ENCODE peak calls at places on chromosomes 11 and 22, in ten cellular contexts. One of them, this sample, is unnamed.

GRCh38 chr22:24046024-24046423 is 34.9 kb downstream of the CABIN1 start:
- DNase-seq in ascending aorta: no peak
- DNase-seq in PC-9: no peak
- DNase-seq in CD4-positive, alpha-beta T cell: no peak
- DNase-seq in upper lobe of right lung: no peak
- DNase-seq in H1: no peak
- DNase-seq in fibroblast of lung: peak
- DNase-seq in fibroblast of the aortic adventitia: no peak
- DNase-seq in epithelial cell of esophagus: no peak
- DNase-seq in nephron progenitor cell: no peak
- DNase-seq in this sample: no peak

GRCh38 chr22:20503816-20504215 is 3.6 kb upstream of the MED15 start:
- DNase-seq in H1: no peak
- DNase-seq in PC-9: peak
- DNase-seq in upper lobe of right lung: no peak
- DNase-seq in CD4-positive, alpha-beta T cell: no peak
- DNase-seq in nephron progenitor cell: no peak
- DNase-seq in ascending aorta: no peak
- DNase-seq in epithelial cell of esophagus: peak
- DNase-seq in fibroblast of lung: no peak
- DNase-seq in fibroblast of the aortic adventitia: no peak
- DNase-seq in this sample: no peak

GRCh38 chr11:29184939-29185890 is 831.6 kb downstream of the KCNA4 start:
- DNase-seq in upper lobe of right lung: no peak
- DNase-seq in fibroblast of lung: peak
- DNase-seq in fibroblast of the aortic adventitia: peak
- DNase-seq in PC-9: peak
- DNase-seq in epithelial cell of esophagus: peak
- DNase-seq in CD4-positive, alpha-beta T cell: no peak
- DNase-seq in ascending aorta: no peak
- DNase-seq in H1: no peak
- DNase-seq in nephron progenitor cell: no peak
- DNase-seq in this sample: no peak

GRCh38 chr11:124762077-124762623 is at the start of gene ESAM:
- DNase-seq in PC-9: peak
- DNase-seq in fibroblast of lung: no peak
- DNase-seq in H1: peak
- DNase-seq in epithelial cell of esophagus: no peak
- DNase-seq in ascending aorta: no peak
- DNase-seq in fibroblast of the aortic adventitia: no peak
- DNase-seq in nephron progenitor cell: peak
- DNase-seq in CD4-positive, alpha-beta T cell: peak
- DNase-seq in upper lobe of right lung: peak
- DNase-seq in this sample: no peak

GRCh38 chr11:79078999-79079398 is 361.8 kb downstream of the TENM4 start:
- DNase-seq in epithelial cell of esophagus: no peak
- DNase-seq in fibroblast of the aortic adventitia: no peak
- DNase-seq in CD4-positive, alpha-beta T cell: no peak
- DNase-seq in upper lobe of right lung: no peak
- DNase-seq in PC-9: no peak
- DNase-seq in nephron progenitor cell: no peak
- DNase-seq in H1: no peak
- DNase-seq in ascending aorta: no peak
- DNase-seq in fibroblast of lung: no peak
- DNase-seq in this sample: no peak

GRCh38 chr11:1483445-1483961 is 3.1 kb downstream of the MOB2 start:
- DNase-seq in PC-9: no peak
- DNase-seq in CD4-positive, alpha-beta T cell: no peak
- DNase-seq in fibroblast of lung: no peak
- DNase-seq in upper lobe of right lung: peak
- DNase-seq in H1: no peak
- DNase-seq in epithelial cell of esophagus: no peak
- DNase-seq in fibroblast of the aortic adventitia: no peak
- DNase-seq in nephron progenitor cell: no peak
- DNase-seq in ascending aorta: no peak
- DNase-seq in this sample: no peak

GRCh38 chr11:76653674-76654309 is 16.8 kb downstream of the LRRC32 start:
- DNase-seq in epithelial cell of esophagus: no peak
- DNase-seq in nephron progenitor cell: no peak
- DNase-seq in fibroblast of lung: peak
- DNase-seq in H1: no peak
- DNase-seq in PC-9: no peak
- DNase-seq in upper lobe of right lung: no peak
- DNase-seq in ascending aorta: no peak
- DNase-seq in CD4-positive, alpha-beta T cell: no peak
- DNase-seq in fibroblast of the aortic adventitia: peak
- DNase-seq in this sample: peak

GRCh38 chr11:123107945-123108344 is 46.0 kb upstream of the HSPA8 start:
- DNase-seq in nephron progenitor cell: no peak
- DNase-seq in upper lobe of right lung: no peak
- DNase-seq in fibroblast of lung: no peak
- DNase-seq in PC-9: no peak
- DNase-seq in epithelial cell of esophagus: no peak
- DNase-seq in H1: no peak
- DNase-seq in CD4-positive, alpha-beta T cell: no peak
- DNase-seq in ascending aorta: no peak
- DNase-seq in fibroblast of the aortic adventitia: no peak
- DNase-seq in this sample: no peak

GRCh38 chr11:108965602-108966001 is 300.7 kb downstream of the DDX10 start:
- DNase-seq in ascending aorta: no peak
- DNase-seq in CD4-positive, alpha-beta T cell: no peak
- DNase-seq in fibroblast of the aortic adventitia: peak
- DNase-seq in fibroblast of lung: peak
- DNase-seq in epithelial cell of esophagus: peak
- DNase-seq in upper lobe of right lung: no peak
- DNase-seq in PC-9: no peak
- DNase-seq in H1: no peak
- DNase-seq in nephron progenitor cell: no peak
- DNase-seq in this sample: no peak

GRCh38 chr11:30107899-30108298 is 91.1 kb upstream of the KCNA4 start:
- DNase-seq in fibroblast of lung: peak
- DNase-seq in upper lobe of right lung: no peak
- DNase-seq in nephron progenitor cell: no peak
- DNase-seq in ascending aorta: no peak
- DNase-seq in PC-9: no peak
- DNase-seq in CD4-positive, alpha-beta T cell: no peak
- DNase-seq in fibroblast of the aortic adventitia: peak
- DNase-seq in epithelial cell of esophagus: peak
- DNase-seq in H1: no peak
- DNase-seq in this sample: no peak

GRCh38 chr11:112345708-112346107 is 85.0 kb upstream of the PLET1 start:
- DNase-seq in CD4-positive, alpha-beta T cell: no peak
- DNase-seq in fibroblast of lung: no peak
- DNase-seq in ascending aorta: no peak
- DNase-seq in H1: peak
- DNase-seq in nephron progenitor cell: no peak
- DNase-seq in fibroblast of the aortic adventitia: no peak
- DNase-seq in epithelial cell of esophagus: no peak
- DNase-seq in PC-9: no peak
- DNase-seq in upper lobe of right lung: no peak
- DNase-seq in this sample: no peak

GRCh38 chr22:19714320-19715252 is at the start of gene SEPTIN5:
- DNase-seq in nephron progenitor cell: peak
- DNase-seq in CD4-positive, alpha-beta T cell: no peak
- DNase-seq in PC-9: no peak
- DNase-seq in ascending aorta: no peak
- DNase-seq in upper lobe of right lung: no peak
- DNase-seq in epithelial cell of esophagus: no peak
- DNase-seq in fibroblast of lung: no peak
- DNase-seq in fibroblast of the aortic adventitia: no peak
- DNase-seq in H1: peak
- DNase-seq in this sample: no peak

GRCh38 chr11:95888439-95888838 is 35.5 kb downstream of the MTMR2 start:
- DNase-seq in nephron progenitor cell: no peak
- DNase-seq in ascending aorta: no peak
- DNase-seq in PC-9: no peak
- DNase-seq in upper lobe of right lung: no peak
- DNase-seq in fibroblast of the aortic adventitia: no peak
- DNase-seq in fibroblast of lung: no peak
- DNase-seq in CD4-positive, alpha-beta T cell: no peak
- DNase-seq in epithelial cell of esophagus: no peak
- DNase-seq in H1: no peak
- DNase-seq in this sample: no peak

GRCh38 chr11:12274056-12274455 is 103.3 kb upstream of the PARVA start:
- DNase-seq in PC-9: no peak
- DNase-seq in fibroblast of the aortic adventitia: no peak
- DNase-seq in ascending aorta: no peak
- DNase-seq in epithelial cell of esophagus: no peak
- DNase-seq in fibroblast of lung: no peak
- DNase-seq in CD4-positive, alpha-beta T cell: no peak
- DNase-seq in H1: no peak
- DNase-seq in nephron progenitor cell: no peak
- DNase-seq in upper lobe of right lung: no peak
- DNase-seq in this sample: no peak

GRCh38 chr11:64543818-64544217 is 47.2 kb upstream of the SLC22A12 start:
- DNase-seq in epithelial cell of esophagus: no peak
- DNase-seq in CD4-positive, alpha-beta T cell: no peak
- DNase-seq in PC-9: no peak
- DNase-seq in fibroblast of lung: no peak
- DNase-seq in ascending aorta: no peak
- DNase-seq in nephron progenitor cell: no peak
- DNase-seq in upper lobe of right lung: no peak
- DNase-seq in fibroblast of the aortic adventitia: no peak
- DNase-seq in H1: no peak
- DNase-seq in this sample: no peak
- TF ChIP-seq CTCF in epithelial cell of esophagus: no peak
- TF ChIP-seq CTCF in CD4-positive, alpha-beta T cell: no peak
- TF ChIP-seq CTCF in PC-9: no peak
- TF ChIP-seq CTCF in fibroblast of lung: no peak
- TF ChIP-seq CTCF in ascending aorta: no peak
- TF ChIP-seq CTCF in nephron progenitor cell: no peak
- TF ChIP-seq CTCF in upper lobe of right lung: no peak
- TF ChIP-seq CTCF in fibroblast of the aortic adventitia: no peak
- TF ChIP-seq CTCF in H1: no peak
- TF ChIP-seq CTCF in this sample: no peak

GRCh38 chr11:120284272-120284671 is 40.8 kb upstream of the TLCD5 start:
- DNase-seq in fibroblast of the aortic adventitia: no peak
- DNase-seq in upper lobe of right lung: peak
- DNase-seq in PC-9: no peak
- DNase-seq in epithelial cell of esophagus: no peak
- DNase-seq in fibroblast of lung: no peak
- DNase-seq in H1: no peak
- DNase-seq in nephron progenitor cell: no peak
- DNase-seq in ascending aorta: no peak
- DNase-seq in CD4-positive, alpha-beta T cell: no peak
- DNase-seq in this sample: no peak

GRCh38 chr11:120289426-120289825 is 35.7 kb upstream of the TLCD5 start:
- DNase-seq in upper lobe of right lung: no peak
- DNase-seq in nephron progenitor cell: no peak
- DNase-seq in CD4-positive, alpha-beta T cell: no peak
- DNase-seq in PC-9: no peak
- DNase-seq in fibroblast of lung: no peak
- DNase-seq in epithelial cell of esophagus: no peak
- DNase-seq in H1: no peak
- DNase-seq in ascending aorta: no peak
- DNase-seq in fibroblast of the aortic adventitia: no peak
- DNase-seq in this sample: no peak

GRCh38 chr11:120285256-120285655 is 39.8 kb upstream of the TLCD5 start:
- DNase-seq in upper lobe of right lung: no peak
- DNase-seq in ascending aorta: no peak
- DNase-seq in epithelial cell of esophagus: no peak
- DNase-seq in fibroblast of the aortic adventitia: no peak
- DNase-seq in H1: no peak
- DNase-seq in nephron progenitor cell: no peak
- DNase-seq in fibroblast of lung: no peak
- DNase-seq in PC-9: no peak
- DNase-seq in CD4-positive, alpha-beta T cell: no peak
- DNase-seq in this sample: no peak

GRCh38 chr11:120290945-120291344 is 34.2 kb upstream of the TLCD5 start:
- DNase-seq in CD4-positive, alpha-beta T cell: no peak
- DNase-seq in epithelial cell of esophagus: no peak
- DNase-seq in nephron progenitor cell: no peak
- DNase-seq in ascending aorta: no peak
- DNase-seq in fibroblast of the aortic adventitia: no peak
- DNase-seq in fibroblast of lung: no peak
- DNase-seq in PC-9: no peak
- DNase-seq in upper lobe of right lung: no peak
- DNase-seq in H1: no peak
- DNase-seq in this sample: no peak

GRCh38 chr11:120288021-120288420 is 37.1 kb upstream of the TLCD5 start:
- DNase-seq in nephron progenitor cell: no peak
- DNase-seq in H1: no peak
- DNase-seq in epithelial cell of esophagus: peak
- DNase-seq in fibroblast of the aortic adventitia: no peak
- DNase-seq in CD4-positive, alpha-beta T cell: no peak
- DNase-seq in ascending aorta: no peak
- DNase-seq in fibroblast of lung: no peak
- DNase-seq in upper lobe of right lung: no peak
- DNase-seq in PC-9: no peak
- DNase-seq in this sample: no peak
- TF ChIP-seq CTCF in nephron progenitor cell: no peak
- TF ChIP-seq CTCF in H1: no peak
- TF ChIP-seq CTCF in epithelial cell of esophagus: no peak
- TF ChIP-seq CTCF in fibroblast of the aortic adventitia: no peak
- TF ChIP-seq CTCF in CD4-positive, alpha-beta T cell: no peak
- TF ChIP-seq CTCF in ascending aorta: no peak
- TF ChIP-seq CTCF in fibroblast of lung: no peak
- TF ChIP-seq CTCF in upper lobe of right lung: no peak
- TF ChIP-seq CTCF in PC-9: no peak
- TF ChIP-seq CTCF in this sample: no peak

GRCh38 chr11:11075515-11076171 is 217.8 kb upstream of the ZBED5 start:
- DNase-seq in fibroblast of lung: no peak
- DNase-seq in CD4-positive, alpha-beta T cell: no peak
- DNase-seq in upper lobe of right lung: no peak
- DNase-seq in H1: no peak
- DNase-seq in ascending aorta: no peak
- DNase-seq in PC-9: no peak
- DNase-seq in fibroblast of the aortic adventitia: no peak
- DNase-seq in nephron progenitor cell: no peak
- DNase-seq in epithelial cell of esophagus: no peak
- DNase-seq in this sample: no peak
- TF ChIP-seq CTCF in fibroblast of lung: no peak
- TF ChIP-seq CTCF in CD4-positive, alpha-beta T cell: no peak
- TF ChIP-seq CTCF in upper lobe of right lung: no peak
- TF ChIP-seq CTCF in H1: peak
- TF ChIP-seq CTCF in ascending aorta: no peak
- TF ChIP-seq CTCF in PC-9: no peak
- TF ChIP-seq CTCF in fibroblast of the aortic adventitia: no peak
- TF ChIP-seq CTCF in nephron progenitor cell: no peak
- TF ChIP-seq CTCF in epithelial cell of esophagus: no peak
- TF ChIP-seq CTCF in this sample: no peak

DNA sequence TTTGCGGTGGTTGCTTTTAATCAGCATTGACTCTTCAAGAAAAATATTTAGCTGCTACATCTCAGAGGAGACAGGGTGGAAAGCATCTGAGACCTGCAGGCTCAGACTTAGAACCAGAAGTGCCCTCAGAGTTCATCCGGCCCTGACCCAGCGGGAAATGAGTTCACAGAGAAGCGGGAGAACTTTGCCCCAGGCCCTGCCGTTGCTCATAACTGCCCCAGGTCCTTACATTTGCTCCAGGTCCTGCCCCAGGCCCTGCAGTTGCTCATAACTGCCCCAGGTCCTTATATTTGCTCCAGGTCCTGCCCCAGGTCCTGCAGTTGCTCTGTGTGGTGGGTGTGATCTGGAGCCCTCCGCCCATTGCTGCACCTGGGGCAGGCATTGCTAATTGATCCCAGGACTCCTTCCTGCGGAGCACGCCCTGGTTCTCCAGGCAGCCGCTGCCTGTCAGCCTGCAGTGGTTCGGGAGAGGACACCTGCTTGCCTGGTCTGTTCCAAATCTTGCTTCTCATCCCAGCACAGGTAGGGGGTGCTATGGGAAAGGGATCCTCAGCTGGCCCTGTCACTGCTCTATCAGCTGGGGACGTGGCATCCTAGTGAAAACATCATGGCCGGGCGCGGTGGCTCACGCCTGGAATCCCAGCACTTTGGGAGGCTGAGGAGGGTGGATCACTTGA is 58.1 kb upstream of the PPP6R3 start:
- DNase-seq in PC-9: no peak
- DNase-seq in fibroblast of lung: no peak
- DNase-seq in epithelial cell of esophagus: no peak
- DNase-seq in upper lobe of right lung: no peak
- DNase-seq in fibroblast of the aortic adventitia: no peak
- DNase-seq in CD4-positive, alpha-beta T cell: no peak
- DNase-seq in ascending aorta: no peak
- DNase-seq in H1: peak
- DNase-seq in nephron progenitor cell: no peak
- DNase-seq in this sample: no peak
- TF ChIP-seq CTCF in PC-9: no peak
- TF ChIP-seq CTCF in fibroblast of lung: peak
- TF ChIP-seq CTCF in epithelial cell of esophagus: no peak
- TF ChIP-seq CTCF in upper lobe of right lung: no peak
- TF ChIP-seq CTCF in fibroblast of the aortic adventitia: no peak
- TF ChIP-seq CTCF in CD4-positive, alpha-beta T cell: no peak
- TF ChIP-seq CTCF in ascending aorta: no peak
- TF ChIP-seq CTCF in H1: peak
- TF ChIP-seq CTCF in nephron progenitor cell: no peak
- TF ChIP-seq CTCF in this sample: peak